ENCODE peak calls at places on chromosomes 7 and 10, in ten cellular contexts. S is ascending aorta, D is heart left ventricle, I is ovary, W is Peyer's patch, K is adrenal gland, C is glutamatergic neuron, E is GM12865, L is lower leg skin, M is thoracic aorta. F is an unnamed sample.

GRCh38 chr10:78910886-78911285 is 157.9 kb upstream of the ZMIZ1 start:
- DNase-seq in S (no peak), D (no peak), I (no peak), W (no peak), K (no peak), C (no peak), E (no peak), L (no peak), M (no peak), F (no peak)

GRCh38 chr10:116944911-116945310 is 60.1 kb downstream of the SHTN1 start:
- DNase-seq in S (no peak), D (no peak), I (no peak), W (no peak), K (no peak), C (no peak), E (no peak), L (no peak), M (no peak), F (no peak)

GRCh38 chr10:10551595-10551994 is 466.1 kb upstream of the CELF2 start:
- DNase-seq in S (no peak), D (no peak), I (no peak), W (no peak), K (no peak), C (no peak), E (no peak), L (no peak), M (no peak), F (no peak)

GRCh38 chr7:149787428-149788299 is 14.3 kb upstream of the ZNF467 start:
- DNase-seq in S (no peak), D (peak), I (no peak), W (no peak), K (peak), C (no peak), E (no peak), L (no peak), M (no peak), F (peak)

GRCh38 chr7:64515330-64515729 is 47.5 kb downstream of the ZNF680 start:
- DNase-seq in S (no peak), D (no peak), I (no peak), W (no peak), K (no peak), C (no peak), E (no peak), L (no peak), M (no peak), F (no peak)

GRCh38 chr10:11522821-11523245 is 88.6 kb downstream of the USP6NL start:
- DNase-seq in S (no peak), D (no peak), I (no peak), W (no peak), K (peak), C (no peak), E (no peak), L (peak), M (no peak), F (no peak)

GRCh38 chr10:123965973-123966895 is 74.6 kb upstream of the CPXM2 start:
- DNase-seq in S (no peak), D (no peak), I (no peak), W (no peak), K (no peak), C (no peak), E (no peak), L (no peak), M (no peak), F (no peak)

GRCh38 chr7:66426996-66427395 is 201.7 kb upstream of the KCTD7 start:
- DNase-seq in S (no peak), D (no peak), I (no peak), W (no peak), K (no peak), C (no peak), E (no peak), L (no peak), M (no peak), F (no peak)

GRCh38 chr10:58448121-58448935 is 63.1 kb downstream of the TFAM start:
- DNase-seq in S (no peak), D (no peak), I (no peak), W (no peak), K (no peak), C (no peak), E (no peak), L (no peak), M (no peak), F (no peak)

GRCh38 chr7:28615091-28615490 is 202.8 kb downstream of the CREB5 start:
- DNase-seq in S (no peak), D (no peak), I (no peak), W (no peak), K (no peak), C (no peak), E (no peak), L (no peak), M (no peak), F (no peak)

GRCh38 chr10:88318803-88319202 is 264.3 kb downstream of the RNLS start:
- DNase-seq in S (no peak), D (no peak), I (no peak), W (no peak), K (no peak), C (no peak), E (peak), L (no peak), M (no peak), F (no peak)

GRCh38 chr10:110793128-110793812 is 78.5 kb upstream of the PDCD4 start:
- DNase-seq in S (no peak), D (no peak), I (no peak), W (no peak), K (no peak), C (no peak), E (no peak), L (no peak), M (no peak), F (no peak)

GRCh38 chr7:71558806-71559205 is 426.9 kb downstream of the GALNT17 start:
- DNase-seq in S (no peak), D (no peak), I (no peak), W (no peak), K (no peak), C (no peak), E (no peak), L (no peak), M (no peak), F (no peak)

GRCh38 chr10:72697711-72698110 is 5.8 kb downstream of the MCU start:
- DNase-seq in S (no peak), D (no peak), I (no peak), W (no peak), K (no peak), C (no peak), E (no peak), L (no peak), M (no peak), F (no peak)

GRCh38 chr10:52668024-52668423 is 104.6 kb downstream of the MBL2 start:
- DNase-seq in S (no peak), D (no peak), I (no peak), W (no peak), K (no peak), C (no peak), E (no peak), L (no peak), M (no peak), F (peak)

GRCh38 chr10:37682617-37683016 is 174.8 kb downstream of the ZNF248 start:
- DNase-seq in S (no peak), D (no peak), I (no peak), W (no peak), K (no peak), C (no peak), E (no peak), L (no peak), M (no peak), F (no peak)

GRCh38 chr7:38215115-38215514 is 37.1 kb downstream of the STARD3NL start:
- DNase-seq in S (no peak), D (no peak), I (no peak), W (no peak), K (no peak), C (no peak), E (no peak), L (no peak), M (no peak), F (no peak)

GRCh38 chr7:91720255-91720937 is 160.1 kb downstream of the MTERF1 start:
- DNase-seq in S (no peak), D (no peak), I (no peak), W (no peak), K (no peak), C (no peak), E (no peak), L (no peak), M (no peak), F (no peak)

GRCh38 chr7:103851357-103851756 is 138.1 kb downstream of the RELN start:
- DNase-seq in S (no peak), D (no peak), I (no peak), W (no peak), K (no peak), C (no peak), E (peak), L (no peak), M (no peak), F (no peak)

GRCh38 chr10:119742988-119743646 is 17.3 kb downstream of the INPP5F start:
- DNase-seq in S (no peak), D (no peak), I (no peak), W (no peak), K (no peak), C (no peak), E (no peak), L (no peak), M (no peak), F (no peak)

GRCh38 chr10:76033457-76034196 is 602.2 kb downstream of the LRMDA start:
- DNase-seq in S (no peak), D (no peak), I (peak), W (no peak), K (no peak), C (no peak), E (peak), L (peak), M (no peak), F (peak)

GRCh38 chr7:24718977-24719491 is 38.2 kb downstream of the GSDME start:
- DNase-seq in S (no peak), D (no peak), I (no peak), W (peak), K (no peak), C (no peak), E (peak), L (peak), M (no peak), F (no peak)

GRCh38 chr7:15113752-15114151 is 211.2 kb upstream of the DGKB start:
- DNase-seq in S (no peak), D (no peak), I (no peak), W (no peak), K (no peak), C (no peak), E (no peak), L (no peak), M (no peak), F (no peak)

GRCh38 chr7:98616381-98617050 is 569 bp upstream of the NPTX2 start:
- DNase-seq in S (no peak), D (no peak), I (no peak), W (no peak), K (peak), C (peak), E (no peak), L (no peak), M (no peak), F (no peak)

GRCh38 chr10:49153971-49154370 is 20.1 kb upstream of the FAM170B start:
- DNase-seq in S (peak), D (no peak), I (no peak), W (no peak), K (no peak), C (no peak), E (no peak), L (no peak), M (no peak), F (peak)

GRCh38 chr7:116227678-116228239 is 17.4 kb downstream of the TES start:
- DNase-seq in S (no peak), D (no peak), I (no peak), W (no peak), K (no peak), C (no peak), E (no peak), L (no peak), M (no peak), F (peak)

GRCh38 chr7:29193316-29194205 is 1.0 kb upstream of the CHN2 start:
- DNase-seq in S (no peak), D (no peak), I (no peak), W (no peak), K (no peak), C (no peak), E (no peak), L (no peak), M (no peak), F (no peak)

GRCh38 chr10:48266528-48266927 is 8.0 kb downstream of the FRMPD2 start:
- DNase-seq in S (no peak), D (no peak), I (no peak), W (no peak), K (no peak), C (no peak), E (peak), L (no peak), M (no peak), F (no peak)

GRCh38 chr7:116897661-116898060 is 35.3 kb downstream of the CAPZA2 start:
- DNase-seq in S (no peak), D (no peak), I (no peak), W (no peak), K (no peak), C (no peak), E (no peak), L (no peak), M (no peak), F (no peak)

GRCh38 chr7:156854654-156855053 is 38.3 kb downstream of the LMBR1 start:
- DNase-seq in S (no peak), D (no peak), I (no peak), W (no peak), K (no peak), C (no peak), E (no peak), L (no peak), M (no peak), F (no peak)

GRCh38 chr7:42359946-42360345 is 122.9 kb upstream of the GLI3 start:
- DNase-seq in S (no peak), D (no peak), I (no peak), W (no peak), K (no peak), C (no peak), E (no peak), L (no peak), M (no peak), F (no peak)

GRCh38 chr7:69962077-69962855 is 364.0 kb downstream of the AUTS2 start:
- DNase-seq in S (no peak), D (peak), I (no peak), W (no peak), K (peak), C (no peak), E (no peak), L (no peak), M (no peak), F (no peak)

GRCh38 chr7:75815381-75816046 is 1.9 kb upstream of the CCL24 start:
- DNase-seq in S (no peak), D (no peak), I (no peak), W (no peak), K (no peak), C (no peak), E (no peak), L (no peak), M (no peak), F (no peak)

GRCh38 chr10:43172645-43173044 is 34.4 kb downstream of the CSGALNACT2 start:
- DNase-seq in S (no peak), D (no peak), I (no peak), W (no peak), K (no peak), C (no peak), E (peak), L (no peak), M (no peak), F (no peak)

GRCh38 chr10:43173120-43173519 is 34.9 kb downstream of the CSGALNACT2 start:
- DNase-seq in S (no peak), D (no peak), I (no peak), W (no peak), K (no peak), C (no peak), E (no peak), L (no peak), M (no peak), F (no peak)

GRCh38 chr10:43176271-43176670 is 38.0 kb downstream of the CSGALNACT2 start:
- DNase-seq in S (no peak), D (no peak), I (no peak), W (no peak), K (no peak), C (no peak), E (no peak), L (no peak), M (no peak), F (no peak)

GRCh38 chr10:43177588-43177987 is 39.3 kb downstream of the CSGALNACT2 start:
- DNase-seq in S (no peak), D (no peak), I (no peak), W (no peak), K (no peak), C (no peak), E (no peak), L (no peak), M (no peak), F (no peak)

GRCh38 chr10:43174969-43175368 is 36.7 kb downstream of the CSGALNACT2 start:
- DNase-seq in S (no peak), D (no peak), I (no peak), W (no peak), K (no peak), C (no peak), E (no peak), L (no peak), M (no peak), F (no peak)
- TF ChIP-seq CTCF in S (no peak), D (no peak), I (no peak), W (peak), K (no peak), C (no peak), E (no peak), L (no peak), M (no peak), F (no peak)

DNA sequence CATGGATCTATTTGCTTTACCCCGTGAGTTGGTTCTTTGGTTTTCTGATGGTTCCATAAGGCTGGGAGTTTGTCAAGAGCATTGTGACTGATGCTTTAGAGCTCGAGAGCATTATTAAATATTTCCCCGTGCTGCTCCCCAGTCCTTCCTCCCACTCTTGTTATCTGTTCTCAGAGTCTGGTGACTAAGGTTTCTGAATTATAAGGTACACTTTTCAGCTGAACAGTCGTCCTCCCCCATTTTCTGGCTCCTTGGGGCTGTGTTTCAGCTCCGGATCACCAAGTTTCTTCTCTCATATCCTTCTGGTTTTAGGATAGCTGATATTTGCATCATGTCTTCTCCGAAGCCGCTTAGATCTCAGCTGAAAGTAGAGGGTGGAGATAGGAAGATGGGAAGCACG is 57.8 kb upstream of the CACNB2 start:
- DNase-seq in S (no peak), D (no peak), I (no peak), W (no peak), K (no peak), C (no peak), E (no peak), L (no peak), M (no peak), F (no peak)
- TF ChIP-seq CTCF in S (no peak), D (no peak), I (no peak), W (no peak), K (no peak), C (no peak), E (no peak), L (no peak), M (no peak), F (no peak)

GRCh38 chr10:130066743-130067142 is 43.9 kb downstream of the C10orf143 start:
- DNase-seq in S (no peak), D (no peak), I (no peak), W (no peak), K (no peak), C (no peak), E (no peak), L (no peak), M (no peak), F (no peak)

GRCh38 chr10:130064783-130065182 is 45.8 kb downstream of the C10orf143 start:
- DNase-seq in S (no peak), D (no peak), I (no peak), W (no peak), K (no peak), C (no peak), E (no peak), L (no peak), M (no peak), F (no peak)

GRCh38 chr10:130062976-130063375 is 47.7 kb downstream of the C10orf143 start:
- DNase-seq in S (no peak), D (no peak), I (no peak), W (no peak), K (no peak), C (no peak), E (no peak), L (no peak), M (no peak), F (no peak)

GRCh38 chr10:130067893-130068292 is 42.7 kb downstream of the C10orf143 start:
- DNase-seq in S (no peak), D (no peak), I (no peak), W (no peak), K (no peak), C (no peak), E (no peak), L (no peak), M (no peak), F (no peak)

GRCh38 chr10:130065251-130065650 is 45.4 kb downstream of the C10orf143 start:
- DNase-seq in S (no peak), D (no peak), I (no peak), W (no peak), K (no peak), C (no peak), E (no peak), L (no peak), M (no peak), F (no peak)
- TF ChIP-seq CTCF in S (no peak), D (no peak), I (no peak), W (no peak), K (no peak), C (no peak), E (no peak), L (no peak), M (no peak), F (no peak)

GRCh38 chr7:142961973-142962913 is at the start of gene KEL:
- DNase-seq in S (no peak), D (no peak), I (no peak), W (no peak), K (no peak), C (no peak), E (no peak), L (no peak), M (no peak), F (no peak)

GRCh38 chr7:142959202-142959601 is 3.0 kb downstream of the KEL start:
- DNase-seq in S (no peak), D (no peak), I (no peak), W (no peak), K (no peak), C (no peak), E (no peak), L (no peak), M (no peak), F (no peak)

GRCh38 chr7:142963993-142964392 is 1.8 kb upstream of the KEL start:
- DNase-seq in S (no peak), D (no peak), I (no peak), W (no peak), K (no peak), C (no peak), E (no peak), L (no peak), M (no peak), F (no peak)

GRCh38 chr7:142961595-142961972 is 579 bp downstream of the KEL start:
- DNase-seq in S (no peak), D (no peak), I (no peak), W (no peak), K (no peak), C (no peak), E (no peak), L (no peak), M (no peak), F (no peak)

DNA sequence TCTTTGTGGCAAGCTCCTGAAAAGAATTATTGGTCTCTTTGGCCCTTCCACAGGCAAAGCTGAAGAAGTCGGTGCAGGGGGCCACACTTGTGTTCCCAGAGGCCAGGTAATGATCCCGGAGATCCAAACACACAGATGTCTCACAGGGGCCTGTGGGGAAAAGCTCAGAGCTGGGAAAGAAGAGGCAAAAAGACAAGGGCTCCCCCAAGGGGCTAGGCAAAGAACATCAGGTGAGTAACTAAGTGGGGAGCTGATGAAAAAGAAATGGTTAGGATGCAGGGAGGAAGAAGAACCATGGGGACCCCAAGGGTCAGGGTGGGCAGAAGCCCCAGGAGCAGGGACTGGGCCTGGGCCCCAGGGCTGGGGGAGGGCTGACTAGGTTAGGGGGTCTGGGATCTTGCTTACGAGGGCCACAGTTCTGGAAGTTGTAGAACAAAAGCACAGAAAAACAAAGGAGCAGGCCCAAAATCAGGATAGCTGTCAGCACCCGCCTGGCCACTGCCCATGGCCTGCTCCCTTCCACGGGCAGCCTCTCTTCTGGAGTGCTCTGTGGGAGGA is 1.1 kb downstream of the KEL start:
- DNase-seq in S (no peak), D (no peak), I (no peak), W (no peak), K (no peak), C (no peak), E (no peak), L (no peak), M (no peak), F (no peak)
- TF ChIP-seq CTCF in S (no peak), D (no peak), I (no peak), W (peak), K (no peak), C (no peak), E (peak), L (no peak), M (no peak), F (no peak)